ENCODE peak calls at places on chromosomes 11 and 22, in seven cellular contexts. W is adrenal gland, H is anterior cingulate cortex, F is GM18507, P is AG10803, O is RPMI8226, L is HS-5. D is an unnamed sample.
A peak's percentile ranks its signal among the peaks of the same experiment; 100 is the strongest.

GRCh38 chr11:108286369-108286768 is 63.5 kb downstream of the ATM start:
- DNase-seq in W (no peak), H (no peak), F (no peak), P (no peak), O (no peak), L (no peak), D (no peak)

GRCh38 chr11:68840661-68841653 is 759 bp downstream of the CPT1A start:
- DNase-seq in W (peak; percentile 68), H (no peak), F (no peak), P (peak; percentile 34), O (peak; percentile 74), L (no peak), D (peak; percentile 48)

GRCh38 chr11:85821636-85822035 is 10.7 kb upstream of the SYTL2 start:
- DNase-seq in W (no peak), H (no peak), F (no peak), P (peak; percentile 24), O (no peak), L (no peak), D (no peak)

GRCh38 chr22:43008921-43009320 is 6.0 kb downstream of the PACSIN2 start:
- DNase-seq in W (no peak), H (no peak), F (no peak), P (no peak), O (no peak), L (no peak), D (peak; percentile 72)

GRCh38 chr22:46150615-46151423 is 493 bp downstream of the PPARA start:
- DNase-seq in W (peak; percentile 56), H (no peak), F (peak; percentile 40), P (no peak), O (peak; percentile 56), L (no peak), D (peak; percentile 43)

GRCh38 chr22:39534591-39535301 is 2.2 kb upstream of the RPS19BP1 start:
- DNase-seq in W (peak; percentile 67), H (peak; percentile 54), F (no peak), P (peak; percentile 53), O (peak; percentile 83), L (no peak), D (peak; percentile 78)

GRCh38 chr22:42271191-42271813 is 849 bp upstream of the TCF20 start:
- DNase-seq in W (no peak), H (no peak), F (no peak), P (no peak), O (no peak), L (no peak), D (no peak)

GRCh38 chr11:3865388-3866193 is 10.1 kb downstream of the STIM1 start:
- DNase-seq in W (no peak), H (no peak), F (no peak), P (peak; percentile 76), O (peak; percentile 26), L (no peak), D (no peak)

GRCh38 chr22:41092023-41092817 is at the start of gene EP300:
- DNase-seq in W (peak; percentile 89), H (peak; percentile 73), F (peak; percentile 65), P (peak; percentile 82), O (peak; percentile 86), L (peak; percentile 44), D (peak; percentile 80)

GRCh38 chr22:42368379-42369249 is 63.6 kb downstream of the NFAM1 start:
- DNase-seq in W (no peak), H (no peak), F (no peak), P (no peak), O (peak; percentile 70), L (no peak), D (peak; percentile 47)

GRCh38 chr11:62611705-62612365 is 740 bp downstream of the EML3 start:
- DNase-seq in W (peak; percentile 56), H (peak; percentile 30), F (no peak), P (peak; percentile 70), O (peak; percentile 59), L (no peak), D (no peak)

GRCh38 chr11:78189851-78190250 is 1.1 kb downstream of the USP35 start:
- DNase-seq in W (no peak), H (no peak), F (no peak), P (no peak), O (peak; percentile 18), L (no peak), D (no peak)

GRCh38 chr11:44116433-44116832 is 21.0 kb downstream of the EXT2 start:
- DNase-seq in W (no peak), H (no peak), F (no peak), P (no peak), O (no peak), L (no peak), D (no peak)

GRCh38 chr11:80632691-80633090 is 1191.9 kb upstream of the TENM4 start:
- DNase-seq in W (no peak), H (no peak), F (no peak), P (no peak), O (no peak), L (no peak), D (no peak)

GRCh38 chr11:106403751-106404150 is 326.3 kb downstream of the AASDHPPT start:
- DNase-seq in W (no peak), H (no peak), F (no peak), P (no peak), O (no peak), L (no peak), D (no peak)

GRCh38 chr11:134654161-134654915 is 242.3 kb upstream of the B3GAT1 start:
- DNase-seq in W (no peak), H (no peak), F (no peak), P (no peak), O (no peak), L (no peak), D (no peak)

GRCh38 chr22:17172172-17172833 is 13.2 kb upstream of the HDHD5 start:
- DNase-seq in W (peak; percentile 63), H (peak; percentile 24), F (no peak), P (no peak), O (no peak), L (no peak), D (no peak)

GRCh38 chr11:32792948-32793475 is 1.4 kb downstream of the CCDC73 start:
- DNase-seq in W (peak; percentile 25), H (peak; percentile 14), F (peak; percentile 26), P (peak; percentile 21), O (peak; percentile 62), L (no peak), D (peak; percentile 62)

GRCh38 chr11:32005786-32006406 is 85.0 kb upstream of the RCN1 start:
- DNase-seq in W (no peak), H (no peak), F (no peak), P (peak; percentile 11), O (no peak), L (peak; percentile 58), D (no peak)

D was measured in PC-9.